ENCODE peak calls at places on chromosome 11, in eight cellular contexts. N is Calu3, M is heart left ventricle, Y is Caco-2, G is lower leg skin, C is choroid plexus epithelial cell, S is right atrium auricular region, B is endothelial cell. V is an unnamed sample.
A peak's percentile ranks its signal among the peaks of the same experiment; 100 is the strongest.

GRCh38 chr11:16773981-16774710 is 35.7 kb downstream of the C11orf58 start:
- DNase-seq in Y (no peak), B (no peak), M (no peak), C (no peak), G (no peak), S (peak; percentile 52), N (no peak), V (no peak)

GRCh38 chr11:73356979-73357739 is 19.0 kb upstream of the RELT start:
- DNase-seq in S (no peak), C (no peak), N (no peak), Y (no peak), G (no peak), B (no peak), M (no peak), V (no peak)

GRCh38 chr11:117597083-117597482 is 199.9 kb downstream of the DSCAML1 start:
- DNase-seq in Y (peak; percentile 85), G (no peak), N (peak; percentile 25), M (peak; percentile 39), S (no peak), B (peak; percentile 74), C (peak; percentile 50), V (no peak)

GRCh38 chr11:6390718-6391547 is 659 bp downstream of the SMPD1 start:
- DNase-seq in C (no peak), G (no peak), M (no peak), S (no peak), B (no peak), Y (no peak), N (no peak), V (no peak)

GRCh38 chr11:126477526-126478275 is 122.2 kb downstream of the ST3GAL4 start:
- DNase-seq in C (no peak), Y (no peak), G (no peak), B (no peak), S (no peak), N (no peak), M (no peak), V (no peak)

GRCh38 chr11:44658451-44658850 is 68.3 kb upstream of the TSPAN18 start:
- DNase-seq in M (no peak), B (peak; percentile 30), G (no peak), S (peak; percentile 57), Y (peak; percentile 21), N (peak; percentile 20), C (peak; percentile 52), V (no peak)

GRCh38 chr11:64347171-64347867 is 7.3 kb downstream of the CCDC88B start:
- DNase-seq in C (peak; percentile 12), N (no peak), S (no peak), G (no peak), B (no peak), Y (no peak), M (no peak), V (peak; percentile 22)

GRCh38 chr11:47378011-47378835 is at the start of gene SPI1:
- DNase-seq in C (no peak), G (peak; percentile 67), Y (no peak), B (no peak), M (peak; percentile 74), S (peak; percentile 80), N (no peak), V (peak; percentile 91)

GRCh38 chr11:65810046-65810868 is 23.4 kb downstream of the OVOL1 start:
- DNase-seq in M (no peak), Y (no peak), S (no peak), G (no peak), B (no peak), N (no peak), C (no peak), V (no peak)

GRCh38 chr11:45045692-45046471 is 95.2 kb upstream of the TP53I11 start:
- DNase-seq in M (peak; percentile 56), Y (peak; percentile 5), C (peak; percentile 71), N (peak; percentile 32), G (peak; percentile 82), S (peak; percentile 79), B (peak; percentile 30), V (no peak)

GRCh38 chr11:65894034-65894591 is 3.6 kb downstream of the CCDC85B start:
- DNase-seq in Y (no peak), S (no peak), M (peak; percentile 77), N (no peak), C (no peak), B (no peak), G (no peak), V (peak; percentile 57)

GRCh38 chr11:79481795-79482194 is 41.0 kb upstream of the TENM4 start:
- DNase-seq in C (no peak), G (no peak), S (no peak), M (no peak), N (no peak), B (no peak), Y (no peak), V (no peak)

GRCh38 chr11:124798991-124799383 is 1.2 kb downstream of the MSANTD2 start:
- DNase-seq in C (peak; percentile 39), S (no peak), M (no peak), G (no peak), B (peak; percentile 24), Y (peak; percentile 38), N (peak; percentile 5), V (no peak)

GRCh38 chr11:88384004-88384677 is 46.6 kb upstream of the CTSC start:
- DNase-seq in Y (no peak), C (peak; percentile 53), N (no peak), B (no peak), M (no peak), S (no peak), G (no peak), V (no peak)

GRCh38 chr11:122720482-122720881 is 65.0 kb downstream of the UBASH3B start:
- DNase-seq in B (no peak), N (no peak), Y (no peak), G (no peak), S (no peak), C (no peak), M (no peak), V (no peak)

GRCh38 chr11:96008161-96008560 is 84.3 kb upstream of the MTMR2 start:
- DNase-seq in B (no peak), Y (no peak), C (peak; percentile 47), N (no peak), M (no peak), G (no peak), S (no peak), V (no peak)

GRCh38 chr11:122910775-122911174 is 28.2 kb downstream of the JHY start:
- DNase-seq in N (no peak), B (no peak), S (no peak), M (no peak), Y (peak; percentile 51), G (no peak), C (peak; percentile 66), V (no peak)

GRCh38 chr11:88377151-88377550 is 39.6 kb upstream of the CTSC start:
- DNase-seq in S (no peak), N (no peak), Y (no peak), M (no peak), B (no peak), G (no peak), C (no peak), V (no peak)

GRCh38 chr11:2437516-2437915 is 6.8 kb downstream of the TRPM5 start:
- DNase-seq in N (no peak), Y (no peak), M (no peak), B (no peak), G (no peak), S (no peak), C (no peak), V (no peak)